ENCODE peak calls at places on chromosomes 16 and 17, in six cellular contexts. D is GF-D8; J is naive thymus-derived CD4-positive, alpha-beta T cell; Q is type B pancreatic cell; W is hippocampal formation; X is skeletal muscle cell. M is an unnamed sample.

GRCh38 chr16:28182183-28182582 is 29.6 kb downstream of the XPO6 start:
- DNase-seq in J (no peak), X (no peak), W (no peak), Q (no peak), D (no peak), M (no peak)

GRCh38 chr16:578870-579405 is 9.2 kb downstream of the PIGQ start:
- DNase-seq in J (peak), Q (no peak), D (peak), W (no peak), X (no peak), M (no peak)

GRCh38 chr16:10136916-10137315 is 45.3 kb downstream of the GRIN2A start:
- DNase-seq in J (no peak), W (no peak), D (no peak), Q (no peak), X (no peak), M (no peak)

GRCh38 chr16:74711938-74712337 is 11.3 kb upstream of the MLKL start:
- DNase-seq in W (no peak), D (no peak), Q (no peak), J (no peak), X (no peak), M (no peak)

GRCh38 chr16:14611660-14612059 is 18.4 kb downstream of the PARN start:
- DNase-seq in Q (no peak), D (no peak), J (no peak), W (no peak), X (no peak), M (no peak)

GRCh38 chr17:9177212-9177611 is 155.9 kb downstream of the NTN1 start:
- DNase-seq in J (no peak), Q (no peak), W (no peak), X (no peak), D (no peak), M (no peak)

GRCh38 chr17:61502292-61502691 is 50.1 kb downstream of the TBX4 start:
- DNase-seq in J (no peak), D (no peak), X (no peak), Q (no peak), W (no peak), M (no peak)

GRCh38 chr17:69236946-69237345 is 8.3 kb upstream of the ABCA10 start:
- DNase-seq in W (no peak), J (no peak), D (no peak), X (no peak), Q (no peak), M (no peak)

GRCh38 chr17:12631076-12631475 is 34.6 kb upstream of the MYOCD start:
- DNase-seq in Q (no peak), W (no peak), D (no peak), X (no peak), J (no peak), M (no peak)

GRCh38 chr16:68992521-68992920 is 112.9 kb upstream of the HAS3 start:
- DNase-seq in Q (no peak), D (no peak), W (no peak), J (no peak), X (no peak), M (no peak)

GRCh38 chr17:36188891-36189306 is 7.7 kb downstream of the CCL3L1 start:
- DNase-seq in Q (no peak), X (no peak), J (no peak), W (no peak), D (peak), M (no peak)

GRCh38 chr17:7034955-7035590 is 742 bp upstream of the SLC16A13 start:
- DNase-seq in D (no peak), W (no peak), Q (no peak), X (no peak), J (peak), M (no peak)

GRCh38 chr17:82962163-82962720 is 117.2 kb upstream of the METRNL start:
- DNase-seq in D (no peak), J (no peak), W (no peak), Q (peak), X (no peak), M (no peak)

GRCh38 chr16:20359997-20360396 is 7.5 kb upstream of the UMOD start:
- DNase-seq in D (no peak), J (no peak), Q (no peak), W (no peak), X (no peak), M (no peak)

GRCh38 chr17:17034028-17034427 is 8.2 kb upstream of the MPRIP start:
- DNase-seq in D (no peak), J (no peak), W (no peak), Q (no peak), X (no peak), M (no peak)

GRCh38 chr17:29617481-29618271 is 5.0 kb downstream of the CORO6 start:
- DNase-seq in D (no peak), Q (peak), W (peak), X (no peak), J (peak), M (peak)

GRCh38 chr16:81570189-81570846 is 125.7 kb downstream of the CMIP start:
- DNase-seq in D (no peak), X (no peak), Q (no peak), W (no peak), J (no peak), M (no peak)

GRCh38 chr17:77445908-77446535 is 305.3 kb downstream of the SEC14L1 start:
- DNase-seq in W (no peak), Q (no peak), D (peak), J (no peak), X (no peak), M (no peak)

GRCh38 chr16:68187505-68187904 is 48.4 kb downstream of the ESRP2 start:
- DNase-seq in X (no peak), Q (no peak), W (no peak), J (no peak), D (no peak), M (no peak)

GRCh38 chr17:958712-959451 is 20.7 kb downstream of the NXN start:
- DNase-seq in Q (no peak), X (no peak), J (no peak), W (no peak), D (no peak), M (no peak)

GRCh38 chr17:81064746-81065475 is 30.0 kb downstream of the BAIAP2 start:
- DNase-seq in W (no peak), X (peak), Q (no peak), D (no peak), J (no peak), M (no peak)

GRCh38 chr17:66952031-66952524 is 12.4 kb upstream of the CACNG4 start:
- DNase-seq in W (no peak), Q (no peak), J (no peak), D (no peak), X (peak), M (no peak)

GRCh38 chr17:40564883-40565744 is at the start of gene CCR7:
- DNase-seq in J (peak), X (no peak), D (no peak), Q (peak), W (no peak), M (no peak)

GRCh38 chr17:13367154-13367553 is 234.6 kb downstream of the HS3ST3A1 start:
- DNase-seq in D (no peak), X (no peak), J (no peak), Q (no peak), W (no peak), M (no peak)

GRCh38 chr17:79835470-79835899 is 3.8 kb downstream of the CBX4 start:
- DNase-seq in Q (no peak), J (no peak), X (no peak), W (no peak), D (no peak), M (no peak)

GRCh38 chr16:88810868-88811599 is 694 bp downstream of the APRT start:
- DNase-seq in Q (no peak), J (peak), W (peak), D (peak), X (peak), M (peak)

GRCh38 chr16:66832661-66833305 is 2.0 kb upstream of the NAE1 start:
- DNase-seq in J (no peak), X (no peak), W (no peak), D (no peak), Q (no peak), M (no peak)

GRCh38 chr16:24216961-24217360 is 39.2 kb upstream of the CACNG3 start:
- DNase-seq in Q (no peak), X (no peak), J (no peak), W (no peak), D (no peak), M (no peak)

GRCh38 chr16:30565526-30565925 is 6.0 kb downstream of the ZNF688 start:
- DNase-seq in W (no peak), D (no peak), Q (no peak), J (no peak), X (no peak), M (no peak)

GRCh38 chr17:13128676-13129075 is 110.8 kb upstream of the ELAC2 start:
- DNase-seq in W (no peak), J (no peak), D (no peak), Q (no peak), X (no peak), M (no peak)

GRCh38 chr17:50461550-50462132 is 7.0 kb downstream of the CHAD start:
- DNase-seq in X (no peak), J (no peak), Q (no peak), W (no peak), D (no peak), M (no peak)

GRCh38 chr17:2853111-2853721 is 57.0 kb downstream of the RAP1GAP2 start:
- DNase-seq in Q (peak), W (no peak), D (no peak), J (no peak), X (no peak), M (peak)

GRCh38 chr16:6019490-6019991 is 921.9 kb upstream of the EEF2KMT start:
- DNase-seq in X (no peak), D (no peak), J (no peak), W (no peak), Q (peak), M (no peak)

GRCh38 chr17:77802811-77803220 is 155.7 kb upstream of the TNRC6C start:
- DNase-seq in J (no peak), D (no peak), Q (no peak), W (no peak), X (no peak), M (no peak)

M was measured in frontal cortex.